ENCODE peak calls at places on chromosomes 2 and 18, in four cellular contexts. L is GM06990, E is H1, I is esophagus muscularis mucosa. J is an unnamed sample.

GRCh38 chr2:43266692-43267091 is 40.3 kb upstream of the ZFP36L2 start:
- DNase-seq in I (no peak), L (no peak), E (no peak), J (no peak)

GRCh38 chr2:240503375-240503774 is 54.4 kb downstream of the ANKMY1 start:
- DNase-seq in L (no peak), I (no peak), E (no peak), J (no peak)

GRCh38 chr2:130735200-130735599 is 6.3 kb downstream of the GPR148 start:
- DNase-seq in E (no peak), L (no peak), I (no peak), J (no peak)

GRCh38 chr2:60998628-60999545 is 18.6 kb upstream of the PEX13 start:
- DNase-seq in I (no peak), E (no peak), L (no peak), J (peak; percentile 65)

GRCh38 chr2:45714679-45715078 is 63.2 kb downstream of the PRKCE start:
- DNase-seq in L (no peak), E (no peak), I (no peak), J (no peak)

GRCh38 chr2:10467401-10467800 is 19.3 kb upstream of the ODC1 start:
- DNase-seq in E (no peak), I (no peak), L (no peak), J (no peak)

GRCh38 chr2:74575320-74575719 is 20.8 kb downstream of the DOK1 start:
- DNase-seq in L (no peak), E (no peak), I (no peak), J (no peak)

GRCh38 chr18:7872569-7872968 is 305.5 kb downstream of the PTPRM start:
- DNase-seq in L (no peak), I (no peak), E (no peak), J (peak; percentile 90)

GRCh38 chr2:190911813-190912212 is 31.2 kb downstream of the GLS start:
- DNase-seq in I (no peak), L (peak; percentile 50), E (no peak), J (peak; percentile 63)

GRCh38 chr2:224881846-224882245 is 160.4 kb downstream of the DOCK10 start:
- DNase-seq in I (no peak), L (no peak), E (no peak), J (no peak)

GRCh38 chr2:141399270-141399669 is 731.5 kb downstream of the LRP1B start:
- DNase-seq in L (no peak), E (no peak), I (no peak), J (peak; percentile 3)
- TF ChIP-seq CTCF in L (peak; percentile 62), E (no peak), I (no peak), J (peak; percentile 33)

GRCh38 chr18:26843760-26844159 is 21.7 kb downstream of the AQP4 start:
- DNase-seq in L (no peak), E (no peak), I (no peak), J (no peak)

GRCh38 chr18:26839609-26840008 is 25.9 kb downstream of the AQP4 start:
- DNase-seq in I (no peak), L (no peak), E (no peak), J (no peak)

DNA sequence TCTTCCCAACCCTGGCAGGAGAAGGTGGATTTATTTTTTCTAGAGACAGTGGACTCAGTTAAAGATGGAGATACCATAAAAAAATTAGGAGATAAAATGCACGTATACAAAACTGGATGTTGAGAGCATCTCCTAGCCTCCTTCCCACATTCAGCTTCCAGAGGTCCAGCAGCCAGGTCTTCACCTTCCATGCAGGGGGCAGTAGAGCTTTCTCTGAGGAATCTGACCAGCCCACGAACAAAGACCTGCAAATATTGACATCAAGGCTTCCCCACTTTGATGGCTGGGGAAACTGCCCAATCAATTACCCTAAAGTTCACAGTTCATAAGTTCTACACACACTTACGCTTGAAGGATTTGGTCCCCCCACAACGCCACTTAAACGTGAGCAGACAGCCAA is 24.5 kb downstream of the AQP4 start:
- DNase-seq in I (no peak), E (no peak), L (no peak), J (no peak)
- TF ChIP-seq CTCF in I (no peak), E (peak; percentile 41), L (no peak), J (no peak)

DNA sequence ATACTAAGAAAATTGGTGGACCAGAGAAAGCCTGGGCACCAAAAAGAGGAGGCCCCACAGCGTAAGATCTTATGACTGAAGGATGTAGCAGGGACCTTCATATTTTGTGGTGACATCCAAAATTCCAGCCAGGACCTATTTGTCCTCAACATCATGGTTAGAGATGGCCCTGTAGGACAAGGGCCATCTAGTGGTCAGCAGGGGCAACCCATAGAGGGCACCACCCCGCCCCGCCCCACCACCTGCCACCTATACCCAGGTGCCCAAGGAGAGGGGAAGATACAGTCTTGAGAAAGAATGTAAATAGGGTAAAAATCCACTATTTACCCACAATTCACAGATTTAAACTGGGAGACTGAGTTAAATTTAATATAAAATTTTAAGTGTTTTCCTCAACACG is 59.6 kb upstream of the TMEM163 start:
- DNase-seq in E (no peak), I (no peak), L (no peak), J (no peak)
- TF ChIP-seq CTCF in E (peak; percentile 77), I (no peak), L (peak; percentile 57), J (no peak)

GRCh38 chr2:231190531-231191197 is 7.8 kb upstream of the ARMC9 start:
- DNase-seq in E (peak; percentile 84), I (no peak), L (no peak), J (peak; percentile 21)
- TF ChIP-seq CTCF in E (peak; percentile 50), I (no peak), L (no peak), J (peak; percentile 42)

GRCh38 chr2:216792222-216793001 is 67.5 kb downstream of the TNP1 start:
- DNase-seq in I (no peak), L (no peak), E (no peak), J (peak; percentile 58)
- TF ChIP-seq CTCF in I (no peak), L (no peak), E (no peak), J (peak; percentile 31)

GRCh38 chr2:3181416-3182010 is 196.1 kb downstream of the EIPR1 start:
- DNase-seq in L (no peak), E (no peak), I (no peak), J (no peak)

GRCh38 chr2:3180082-3180908 is 197.3 kb downstream of the EIPR1 start:
- DNase-seq in L (peak; percentile 34), E (no peak), I (peak; percentile 93), J (peak; percentile 3)

GRCh38 chr2:3179626-3180025 is 198.0 kb downstream of the EIPR1 start:
- DNase-seq in L (no peak), I (no peak), E (no peak), J (no peak)

GRCh38 chr2:3178206-3179031 is 199.2 kb downstream of the EIPR1 start:
- DNase-seq in I (no peak), L (no peak), E (no peak), J (no peak)

DNA sequence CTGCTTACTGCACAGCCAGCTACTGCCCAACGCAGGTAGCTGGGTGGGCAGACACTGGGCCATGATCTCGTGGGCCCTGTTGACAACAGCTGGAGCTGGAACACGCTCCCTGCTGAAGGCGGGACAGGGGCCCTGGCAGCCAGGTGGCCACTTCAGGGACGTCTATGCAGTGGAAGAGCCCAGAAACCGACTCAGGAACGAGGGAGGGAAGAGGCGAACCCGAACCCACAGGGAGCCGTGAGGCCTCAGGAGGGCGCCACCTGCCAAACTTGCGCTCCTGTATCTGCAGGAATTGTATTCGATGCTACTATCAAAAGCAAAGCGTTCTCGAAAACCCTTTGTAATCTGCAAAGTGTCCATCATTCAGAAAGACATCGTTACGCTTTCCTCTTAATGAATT is 198.4 kb downstream of the EIPR1 start:
- DNase-seq in I (no peak), L (no peak), E (peak; percentile 80), J (no peak)
- TF ChIP-seq CTCF in I (no peak), L (peak; percentile 33), E (no peak), J (no peak)

GRCh38 chr2:53629527-53629926 is 138.1 kb upstream of the CHAC2 start:
- DNase-seq in I (no peak), E (no peak), L (no peak), J (no peak)
- TF ChIP-seq CTCF in I (no peak), E (no peak), L (no peak), J (no peak)

J was measured in bronchial epithelial cell.